ENCODE peak calls at places on chromosomes 3 and 15, in six cellular contexts. A is NCI-H460; Q is iPS DF 19.7; Y is astrocyte of the spinal cord; G is activated CD4-positive, alpha-beta T cell treated with anti-CD3 and anti-CD28 coated beads for 48 hours; E is left kidney. M is an unnamed sample.

GRCh38 chr3:57112206-57112605 is 51.7 kb downstream of the SPATA12 start:
- DNase-seq in Y (no peak), A (no peak), G (no peak), Q (no peak), E (peak; percentile 52), M (peak; percentile 78)

GRCh38 chr3:105281989-105282388 is 84.7 kb upstream of the ALCAM start:
- DNase-seq in G (no peak), E (no peak), A (no peak), Y (no peak), Q (no peak), M (peak; percentile 57)

GRCh38 chr3:141465221-141465620 is 21.6 kb upstream of the RASA2 start:
- DNase-seq in Y (peak; percentile 51), A (no peak), Q (no peak), E (no peak), G (no peak), M (no peak)

GRCh38 chr3:133663569-133664313 is 2.0 kb upstream of the TOPBP1 start:
- DNase-seq in A (peak; percentile 49), E (peak; percentile 86), Y (peak; percentile 47), Q (no peak), G (peak; percentile 12), M (peak; percentile 88)

GRCh38 chr15:40088929-40089755 is 19.5 kb downstream of the BMF start:
- DNase-seq in E (peak; percentile 91), Y (no peak), G (no peak), Q (no peak), A (no peak), M (peak; percentile 98)

GRCh38 chr15:74339371-74339770 is 28.1 kb downstream of the CYP11A1 start:
- DNase-seq in Q (no peak), A (no peak), G (no peak), Y (no peak), E (no peak), M (no peak)

GRCh38 chr3:46080124-46080991 is 53.1 kb upstream of the XCR1 start:
- DNase-seq in Q (no peak), G (no peak), E (no peak), A (no peak), Y (no peak), M (no peak)

GRCh38 chr3:143998266-143998665 is 26.6 kb downstream of the DIPK2A start:
- DNase-seq in Q (no peak), A (no peak), Y (peak; percentile 86), E (no peak), G (no peak), M (no peak)

GRCh38 chr15:69853572-69853971 is 244.1 kb downstream of the TLE3 start:
- DNase-seq in Y (peak; percentile 76), E (no peak), Q (no peak), A (peak; percentile 88), G (no peak), M (peak; percentile 96)

GRCh38 chr3:13073042-13073906 is at the start of gene IQSEC1:
- DNase-seq in E (peak; percentile 89), Y (no peak), A (no peak), Q (no peak), G (peak; percentile 82), M (peak; percentile 78)

GRCh38 chr15:98671060-98672008 is 23.0 kb downstream of the IGF1R start:
- DNase-seq in G (no peak), A (no peak), Y (peak; percentile 60), Q (peak; percentile 74), E (peak; percentile 44), M (peak; percentile 96)

GRCh38 chr3:133937061-133937686 is 41.5 kb upstream of the RAB6B start:
- DNase-seq in E (no peak), G (no peak), A (no peak), Q (no peak), Y (no peak), M (no peak)

GRCh38 chr15:69576035-69576526 is 123.5 kb downstream of the RPLP1 start:
- DNase-seq in Q (no peak), A (peak; percentile 68), E (peak; percentile 66), G (peak; percentile 82), Y (no peak), M (no peak)

GRCh38 chr3:59425942-59426341 is 376.1 kb upstream of the CFAP20DC start:
- DNase-seq in Y (no peak), A (no peak), Q (no peak), G (peak; percentile 73), E (no peak), M (no peak)

GRCh38 chr3:177295116-177295515 is 97.8 kb upstream of the TBL1XR1 start:
- DNase-seq in Q (no peak), A (no peak), Y (no peak), E (no peak), G (no peak), M (peak; percentile 81)

GRCh38 chr3:130834476-130834875 is 59.4 kb upstream of the ATP2C1 start:
- DNase-seq in A (no peak), G (no peak), E (no peak), Y (peak; percentile 29), Q (no peak), M (no peak)

GRCh38 chr3:67461667-67462142 is 192.7 kb downstream of the SUCLG2 start:
- DNase-seq in Q (no peak), G (no peak), A (no peak), E (no peak), Y (peak; percentile 59), M (no peak)

GRCh38 chr15:47762621-47763020 is 45.3 kb downstream of the SEMA6D start:
- DNase-seq in A (no peak), Y (no peak), E (peak; percentile 38), Q (no peak), G (no peak), M (no peak)

GRCh38 chr3:13463618-13464400 is 16.3 kb upstream of the HDAC11 start:
- DNase-seq in E (no peak), Q (no peak), Y (no peak), G (no peak), A (no peak), M (no peak)

GRCh38 chr3:187024561-187025226 is 94.4 kb downstream of the ST6GAL1 start:
- DNase-seq in Q (no peak), G (no peak), Y (no peak), A (no peak), E (peak; percentile 43), M (no peak)

GRCh38 chr3:109268181-109268580 is 48.1 kb downstream of the DPPA2 start:
- DNase-seq in Q (no peak), A (no peak), Y (peak; percentile 29), G (no peak), E (no peak), M (peak; percentile 3)

GRCh38 chr3:194489736-194490612 is 3.2 kb upstream of the ATP13A3 start:
- DNase-seq in Y (no peak), Q (no peak), G (peak; percentile 48), A (no peak), E (no peak), M (no peak)

GRCh38 chr3:55721716-55722484 is 234.8 kb upstream of the WNT5A start:
- DNase-seq in A (peak; percentile 29), G (peak; percentile 3), Q (no peak), Y (peak; percentile 48), E (peak; percentile 48), M (peak; percentile 37)

GRCh38 chr15:32641517-32642059 is at the start of gene SCG5:
- DNase-seq in G (peak; percentile 15), Y (peak; percentile 35), Q (no peak), E (peak; percentile 93), A (no peak), M (peak; percentile 85)

GRCh38 chr15:65558336-65558735 is 28.1 kb downstream of the HACD3 start:
- DNase-seq in E (no peak), Q (no peak), A (no peak), G (no peak), Y (peak; percentile 47), M (no peak)

GRCh38 chr3:71896751-71897150 is 111.8 kb upstream of the PROK2 start:
- DNase-seq in G (no peak), E (no peak), Y (no peak), A (no peak), Q (no peak), M (no peak)

GRCh38 chr15:52730163-52730562 is 51.0 kb upstream of the ATOSA start:
- DNase-seq in E (no peak), G (peak; percentile 29), A (no peak), Q (no peak), Y (no peak), M (peak; percentile 25)

GRCh38 chr3:186909078-186909853 is 21.1 kb upstream of the ST6GAL1 start:
- DNase-seq in Q (no peak), Y (peak; percentile 30), A (no peak), E (peak; percentile 50), G (peak; percentile 75), M (peak; percentile 57)

GRCh38 chr3:71258116-71258515 is 325.4 kb downstream of the FOXP1 start:
- DNase-seq in E (no peak), Y (peak; percentile 94), A (no peak), Q (no peak), G (no peak), M (no peak)

M was measured in mesendoderm.